ENCODE peak calls at places on chromosomes 16 and 17, in eight cellular contexts. J is pancreas, V is cardiac fibroblast, Y is ascending aorta, E is A549, N is uterus, T is body of pancreas, A is GM13976. I is an unnamed sample.

GRCh38 chr16:25925466-25925865 is 233.7 kb downstream of the HS3ST4 start:
- DNase-seq in J (no peak), V (no peak), Y (no peak), E (no peak), N (no peak), T (no peak), A (no peak), I (no peak)

GRCh38 chr17:43987131-43988021 is 17.0 kb upstream of the NAGS start:
- DNase-seq in J (no peak), V (no peak), Y (no peak), E (no peak), N (no peak), T (no peak), A (no peak), I (no peak)

GRCh38 chr16:70416748-70417616 is 21.9 kb downstream of the ST3GAL2 start:
- DNase-seq in J (no peak), V (no peak), Y (no peak), E (no peak), N (no peak), T (no peak), A (peak; percentile 83), I (peak; percentile 89)

GRCh38 chr16:9797306-9797705 is 384.9 kb downstream of the GRIN2A start:
- DNase-seq in J (no peak), V (peak; percentile 70), Y (peak; percentile 71), E (peak; percentile 13), N (no peak), T (no peak), A (no peak), I (no peak)

GRCh38 chr17:44075598-44076293 is 5.2 kb downstream of the G6PC3 start:
- DNase-seq in J (no peak), V (no peak), Y (no peak), E (no peak), N (no peak), T (no peak), A (no peak), I (no peak)

GRCh38 chr17:16516594-16517018 is 24.6 kb upstream of the LRRC75A start:
- DNase-seq in J (no peak), V (peak; percentile 67), Y (peak; percentile 73), E (peak; percentile 47), N (peak; percentile 52), T (no peak), A (no peak), I (no peak)

GRCh38 chr17:792277-792676 is 10.1 kb downstream of the MRM3 start:
- DNase-seq in J (no peak), V (no peak), Y (no peak), E (peak; percentile 51), N (no peak), T (no peak), A (no peak), I (no peak)

GRCh38 chr17:61360318-61360717 is 39.3 kb upstream of the TBX2 start:
- DNase-seq in J (no peak), V (no peak), Y (no peak), E (no peak), N (no peak), T (no peak), A (no peak), I (no peak)

GRCh38 chr17:71735893-71736292 is 384.9 kb upstream of the SOX9 start:
- DNase-seq in J (no peak), V (no peak), Y (no peak), E (no peak), N (no peak), T (no peak), A (no peak), I (no peak)

GRCh38 chr17:59355695-59356323 is 24.4 kb downstream of the YPEL2 start:
- DNase-seq in J (no peak), V (no peak), Y (no peak), E (no peak), N (no peak), T (no peak), A (no peak), I (no peak)

GRCh38 chr17:17911003-17911613 is 61.1 kb downstream of the TOM1L2 start:
- DNase-seq in J (no peak), V (no peak), Y (no peak), E (no peak), N (no peak), T (no peak), A (no peak), I (no peak)

GRCh38 chr17:494601-495195 is 142.1 kb upstream of the RPH3AL start:
- DNase-seq in J (no peak), V (no peak), Y (no peak), E (no peak), N (no peak), T (no peak), A (no peak), I (peak; percentile 8)

GRCh38 chr16:1154887-1155331 is 2.0 kb downstream of the CACNA1H start:
- DNase-seq in J (no peak), V (peak; percentile 33), Y (no peak), E (peak; percentile 72), N (no peak), T (no peak), A (no peak), I (no peak)

GRCh38 chr17:19534562-19535149 is 1.0 kb downstream of the SLC47A1 start:
- DNase-seq in J (no peak), V (no peak), Y (no peak), E (no peak), N (no peak), T (no peak), A (no peak), I (no peak)

GRCh38 chr16:88883946-88884345 is 17.5 kb upstream of the PABPN1L start:
- DNase-seq in J (no peak), V (no peak), Y (no peak), E (no peak), N (no peak), T (no peak), A (no peak), I (no peak)

GRCh38 chr16:48165961-48166578 is 10.3 kb upstream of the ABCC12 start:
- DNase-seq in J (no peak), V (peak; percentile 12), Y (no peak), E (peak; percentile 65), N (no peak), T (no peak), A (no peak), I (peak; percentile 43)

DNA sequence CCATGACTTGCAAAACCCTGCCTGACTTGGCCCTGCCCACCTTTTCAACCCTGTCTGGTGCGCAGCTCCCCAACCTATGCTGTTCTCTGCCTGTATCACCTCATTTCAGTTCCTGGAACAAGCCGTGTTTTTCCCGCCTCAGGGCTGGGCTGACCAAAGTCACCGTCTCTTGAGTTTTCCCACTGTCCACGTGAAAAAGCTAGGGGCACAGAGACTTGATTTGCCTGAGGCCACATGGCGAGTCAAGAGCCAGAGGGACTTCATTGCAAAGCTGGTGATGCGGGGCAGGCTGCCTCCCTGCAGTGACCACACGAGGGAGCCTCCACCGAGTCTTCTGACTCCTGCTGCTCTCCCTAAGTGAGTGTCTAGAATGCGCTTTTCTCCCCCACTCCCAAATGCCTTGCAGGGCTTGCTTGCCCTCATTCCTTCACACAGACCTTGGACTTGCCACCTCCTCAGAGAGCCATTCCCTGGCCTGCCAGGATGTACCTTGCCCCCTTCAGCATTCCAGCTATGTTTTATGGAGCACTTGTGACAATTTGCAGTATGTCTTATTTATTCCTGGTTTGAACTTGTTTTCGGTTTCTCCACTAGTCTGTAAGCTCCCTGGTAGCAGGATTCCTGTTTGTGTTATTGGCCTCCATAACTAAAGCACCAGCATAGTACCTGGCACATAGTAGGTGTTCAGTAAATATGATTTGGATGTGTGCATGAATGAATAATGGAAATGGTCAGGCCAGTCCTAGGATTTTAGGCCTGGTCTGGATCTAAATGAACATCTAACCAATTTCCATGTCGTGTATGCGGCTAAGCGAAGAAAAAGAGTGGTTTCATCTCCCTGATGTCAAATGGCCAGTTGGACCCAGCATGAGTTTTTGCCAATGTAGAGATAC is 252.3 kb downstream of the SNX29 start:
- DNase-seq in J (no peak), V (peak; percentile 76), Y (no peak), E (peak; percentile 70), N (peak; percentile 27), T (no peak), A (peak; percentile 58), I (peak; percentile 55)
- TF ChIP-seq CTCF in J (no peak), V (peak; percentile 90), Y (peak; percentile 52), E (peak; percentile 72), N (peak; percentile 37), T (peak; percentile 21), A (peak; percentile 64), I (peak; percentile 50)

GRCh38 chr17:79721993-79722671 is 8.6 kb upstream of the ENPP7 start:
- DNase-seq in J (no peak), V (peak; percentile 9), Y (no peak), E (peak; percentile 67), N (no peak), T (peak; percentile 38), A (no peak), I (no peak)
- TF ChIP-seq CTCF in J (no peak), V (no peak), Y (no peak), E (peak; percentile 50), N (no peak), T (no peak), A (no peak), I (peak; percentile 3)

DNA sequence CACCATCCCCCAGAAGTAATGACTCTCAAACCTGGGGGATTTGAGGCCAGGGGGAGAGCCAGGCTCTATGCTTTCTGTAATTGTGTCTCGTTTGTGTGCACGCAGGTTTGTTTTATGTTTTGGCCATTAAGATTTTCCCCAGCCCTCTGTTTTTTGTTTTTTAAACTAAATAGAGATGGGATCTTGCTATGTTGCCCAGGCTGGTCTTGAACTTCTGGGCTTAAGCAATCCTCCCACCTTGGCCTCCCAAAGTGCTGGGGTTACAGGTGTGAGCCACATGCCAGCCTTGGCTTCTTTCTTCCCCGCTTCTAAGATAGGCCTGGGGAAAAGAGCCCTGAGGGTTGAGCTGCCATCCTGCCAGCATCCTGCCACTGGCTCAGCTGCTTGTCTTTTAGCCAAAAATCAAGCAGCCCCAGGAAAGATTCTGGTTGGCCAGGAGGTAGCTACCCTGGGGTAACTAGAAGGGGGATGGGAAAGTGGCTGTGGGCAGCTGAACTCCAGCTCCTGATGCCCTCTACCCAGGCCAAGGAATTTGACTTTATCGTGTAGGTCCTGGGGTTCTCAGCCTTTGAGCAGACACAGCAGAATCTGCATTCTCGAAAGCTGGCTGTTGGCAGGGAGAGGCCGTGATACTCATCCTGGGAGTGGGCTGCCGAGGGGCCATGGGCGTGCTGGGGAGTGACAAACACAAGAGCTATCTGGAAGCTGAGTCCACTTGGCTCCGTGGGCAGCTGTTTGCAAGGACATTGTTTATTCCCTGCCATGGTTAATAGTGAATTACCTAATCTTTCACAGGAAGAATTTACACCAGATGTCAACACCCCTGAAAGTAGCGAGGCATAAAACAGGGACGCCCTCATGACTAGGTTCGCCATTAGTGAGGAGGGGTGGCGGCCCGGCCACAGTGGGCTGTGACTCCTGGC is 18.5 kb downstream of the KDM8 start:
- DNase-seq in J (peak; percentile 52), V (peak; percentile 55), Y (no peak), E (no peak), N (peak; percentile 44), T (peak; percentile 48), A (peak; percentile 26), I (no peak)
- TF ChIP-seq CTCF in J (no peak), V (no peak), Y (no peak), E (no peak), N (no peak), T (no peak), A (no peak), I (no peak)

DNA sequence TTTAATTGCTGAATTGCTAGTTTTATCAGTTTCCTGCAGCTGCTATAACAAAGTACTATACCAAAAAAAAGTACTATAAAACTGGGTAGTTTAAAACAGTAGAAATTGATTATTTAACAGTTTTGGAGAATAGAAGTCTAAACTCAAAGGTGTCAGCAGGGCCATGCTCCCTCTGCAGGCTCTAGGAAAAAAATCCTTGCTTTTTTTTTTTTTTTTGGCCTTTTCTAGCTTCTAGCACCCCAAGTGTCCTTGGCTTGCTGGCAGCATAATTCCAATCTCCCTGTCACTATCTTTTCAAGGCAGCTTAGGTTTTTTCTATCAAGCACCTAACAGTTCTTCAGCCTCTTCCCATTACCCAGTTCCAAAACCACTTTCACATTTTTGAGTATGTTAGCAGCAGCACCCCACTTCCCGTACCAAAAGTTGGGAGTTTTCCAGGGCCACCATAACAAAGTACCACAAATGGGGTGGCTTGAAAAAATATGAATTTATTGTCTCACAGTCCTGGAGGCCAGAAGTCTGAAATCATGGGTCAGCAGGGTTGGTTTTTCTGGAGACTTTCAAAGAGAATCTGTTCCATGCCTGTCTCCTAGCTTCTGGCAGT is 37.4 kb downstream of the BPTF start:
- DNase-seq in J (no peak), V (peak; percentile 14), Y (no peak), E (no peak), N (no peak), T (no peak), A (no peak), I (no peak)
- TF ChIP-seq CTCF in J (no peak), V (no peak), Y (no peak), E (peak; percentile 25), N (no peak), T (no peak), A (no peak), I (no peak)